ENCODE peak calls at places on chromosome 19, in four cellular contexts. M is neuronal stem cell, B is mesenchymal stem cell, H is H1. X is an unnamed sample.

GRCh38 chr19:10334340-10335148 is 1.2 kb upstream of the RAVER1 start:
- DNase-seq in M (peak), B (peak), H (peak), X (peak)

GRCh38 chr19:7482584-7483439 is 6.0 kb downstream of the PEX11G start:
- DNase-seq in M (no peak), B (peak), H (peak), X (peak)

GRCh38 chr19:47766670-47767069 is 11.8 kb upstream of the SELENOW start:
- DNase-seq in M (no peak), B (peak), H (no peak), X (no peak)

GRCh38 chr19:28961772-28962500 is 251.0 kb downstream of the UQCRFS1 start:
- DNase-seq in M (no peak), B (no peak), H (no peak), X (no peak)

GRCh38 chr19:39413269-39413902 is 917 bp downstream of the PLEKHG2 start:
- DNase-seq in M (no peak), B (peak), H (peak), X (no peak)

GRCh38 chr19:5154129-5154798 is 185.4 kb downstream of the KDM4B start:
- DNase-seq in M (no peak), B (no peak), H (peak), X (peak)

GRCh38 chr19:48553676-48554384 is 1.9 kb downstream of the SULT2B1 start:
- DNase-seq in M (no peak), B (peak), H (no peak), X (peak)

GRCh38 chr19:35266149-35266903 is 2.4 kb upstream of the USF2 start:
- DNase-seq in M (no peak), B (no peak), H (no peak), X (peak)

GRCh38 chr19:15843186-15843585 is 27.7 kb upstream of the OR10H1 start:
- DNase-seq in M (no peak), B (no peak), H (no peak), X (no peak)

GRCh38 chr19:3450796-3451411 is 29.4 kb downstream of the SMIM24 start:
- DNase-seq in M (no peak), B (peak), H (no peak), X (no peak)

DNA sequence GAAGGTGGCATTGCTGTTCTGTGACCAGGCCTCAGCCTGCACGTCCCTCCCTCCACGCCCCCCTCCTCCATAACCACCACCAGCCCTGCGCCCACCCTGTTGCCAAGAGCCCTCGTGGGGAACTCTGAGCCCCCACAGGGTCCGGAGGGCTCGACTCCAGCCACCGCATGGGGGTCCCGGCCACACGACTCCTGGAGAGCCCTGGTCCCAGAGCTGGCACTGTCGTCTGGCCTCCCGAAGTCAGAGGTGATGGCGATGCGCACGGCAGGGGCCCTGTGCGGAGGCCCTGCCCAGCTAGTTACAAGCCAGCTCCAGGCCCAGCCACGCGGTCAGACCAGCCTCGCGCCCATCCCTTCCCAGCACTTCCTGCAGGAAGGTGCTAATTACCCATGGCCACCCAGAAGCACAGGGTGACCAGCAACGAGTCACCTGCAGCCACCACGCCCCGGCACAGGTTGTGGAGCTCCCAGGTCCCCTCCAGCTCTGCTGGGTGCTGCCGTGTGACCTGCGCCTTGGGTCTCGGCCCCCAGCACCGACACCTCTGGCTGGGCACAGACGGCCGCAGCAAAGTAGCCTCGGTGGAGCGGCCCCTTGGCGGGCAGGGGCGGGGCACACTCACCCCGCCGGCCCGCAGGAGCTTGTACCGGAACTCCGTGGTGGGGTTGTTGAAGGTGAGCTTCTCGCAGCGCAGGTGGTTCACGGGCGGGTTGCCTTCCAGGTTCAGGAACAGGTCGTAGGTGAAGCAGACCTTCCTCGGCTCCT is 49.6 kb downstream of the MLLT1 start:
- DNase-seq in M (no peak), B (no peak), H (no peak), X (no peak)
- H3K4ac ChIP-seq in M (no peak), B (no peak), H (no peak), X (no peak)

DNA sequence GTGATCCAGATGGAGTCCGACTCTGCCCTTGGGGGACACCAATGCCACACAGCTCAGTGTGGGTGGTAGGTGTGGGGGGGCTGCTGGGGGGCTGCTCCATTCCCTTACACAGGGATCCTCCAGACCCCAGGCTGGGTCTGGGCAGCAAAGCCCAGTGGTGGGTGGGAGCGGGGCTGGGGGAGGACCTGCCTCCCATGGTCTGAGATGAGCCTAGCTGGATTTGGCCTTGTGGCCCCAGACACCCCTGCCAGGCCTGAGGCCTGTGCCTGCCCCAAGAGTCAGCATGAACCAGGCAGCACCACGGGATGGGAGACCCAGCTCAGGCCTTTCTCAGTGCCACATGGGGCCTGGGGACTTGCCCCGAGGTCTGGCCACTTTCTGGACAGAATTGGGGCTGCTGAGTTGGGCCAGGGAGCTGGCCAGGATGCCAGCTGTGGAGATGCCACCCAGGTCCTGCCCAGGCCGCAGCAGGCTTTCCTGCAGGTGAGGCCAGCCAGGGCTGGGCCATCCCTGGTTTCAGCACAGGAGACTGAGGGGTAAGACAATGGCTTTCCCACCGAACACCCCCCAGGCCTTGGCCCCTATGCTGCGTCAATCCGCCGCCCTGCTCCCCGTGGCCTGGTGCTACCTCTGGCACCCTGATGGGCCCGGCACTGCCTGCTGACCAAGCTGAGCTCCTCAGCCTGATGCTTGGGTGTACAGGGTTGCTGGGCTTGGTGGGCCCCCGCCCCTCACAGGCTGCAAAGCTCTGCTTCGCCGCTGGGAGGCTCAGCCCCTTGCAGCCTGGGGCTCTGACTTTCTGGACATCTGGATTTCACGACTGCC is 24.2 kb downstream of the CEBPG start:
- DNase-seq in M (no peak), B (no peak), H (no peak), X (peak)
- H3K9ac ChIP-seq in M (peak), B (no peak), H (no peak), X (no peak)

DNA sequence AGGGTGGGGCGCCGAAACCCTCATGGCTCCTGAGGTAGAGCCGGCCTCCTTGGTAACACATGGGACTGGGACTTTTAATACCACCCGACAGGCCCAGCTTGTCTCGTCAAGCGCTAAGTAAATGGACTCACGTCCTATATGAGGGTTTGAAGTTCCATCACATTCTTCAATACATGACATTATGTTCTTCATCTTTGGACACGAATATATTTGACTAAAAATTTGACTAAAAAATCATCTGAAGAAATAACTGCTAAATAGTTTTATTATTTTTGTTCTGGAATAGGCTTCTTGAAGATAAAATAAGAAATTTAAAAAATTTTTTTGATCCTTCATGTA is 335 bp upstream of the ZNF607 start:
- DNase-seq in M (no peak), B (no peak), H (no peak), X (no peak)
- H2BK12ac ChIP-seq in M (no peak), B (no peak), H (no peak), X (no peak)

DNA sequence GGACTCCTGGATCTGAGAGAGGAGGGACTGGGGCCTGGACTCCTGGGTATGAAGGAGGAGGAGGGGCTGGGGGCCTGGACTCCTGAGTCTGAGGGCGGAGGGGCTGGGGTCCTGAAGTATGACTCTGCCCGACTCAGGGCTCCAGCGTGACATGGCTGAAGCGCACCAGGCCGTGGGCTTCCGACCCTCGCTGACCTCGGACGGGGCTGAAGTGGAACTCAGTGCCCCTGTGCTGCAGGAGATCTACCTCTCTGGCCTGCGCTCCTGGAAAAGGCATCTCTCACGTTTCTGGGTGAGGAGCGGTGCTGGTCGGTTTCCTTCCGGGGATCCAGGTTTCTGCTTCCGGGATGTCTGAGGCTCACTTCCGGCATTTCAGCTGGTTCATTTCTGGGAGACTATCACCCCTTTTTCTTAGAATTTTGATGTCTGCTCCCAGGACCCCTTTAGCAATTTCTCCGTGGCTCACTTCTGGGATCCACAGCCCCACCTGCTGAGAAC is 1.2 kb downstream of the CPT1C start:
- DNase-seq in M (no peak), B (no peak), H (no peak), X (no peak)
- H3K4ac ChIP-seq in M (no peak), B (no peak), H (peak), X (no peak)

GRCh38 chr19:14117668-14118164 is at the start of gene PRKACA:
- DNase-seq in M (peak), B (peak), H (peak), X (peak)

GRCh38 chr19:14120497-14120780 is 2.9 kb upstream of the PRKACA start:
- DNase-seq in M (no peak), B (no peak), H (no peak), X (no peak)

GRCh38 chr19:14118165-14119051 is 846 bp upstream of the PRKACA start:
- DNase-seq in M (peak), B (peak), H (peak), X (no peak)

GRCh38 chr19:14116918-14117578 is 514 bp downstream of the PRKACA start:
- DNase-seq in M (no peak), B (no peak), H (no peak), X (no peak)

GRCh38 chr19:14119644-14120496 is 2.3 kb upstream of the PRKACA start:
- DNase-seq in M (no peak), B (no peak), H (no peak), X (no peak)
- H3K9ac ChIP-seq in M (peak), B (peak), H (no peak), X (no peak)

DNA sequence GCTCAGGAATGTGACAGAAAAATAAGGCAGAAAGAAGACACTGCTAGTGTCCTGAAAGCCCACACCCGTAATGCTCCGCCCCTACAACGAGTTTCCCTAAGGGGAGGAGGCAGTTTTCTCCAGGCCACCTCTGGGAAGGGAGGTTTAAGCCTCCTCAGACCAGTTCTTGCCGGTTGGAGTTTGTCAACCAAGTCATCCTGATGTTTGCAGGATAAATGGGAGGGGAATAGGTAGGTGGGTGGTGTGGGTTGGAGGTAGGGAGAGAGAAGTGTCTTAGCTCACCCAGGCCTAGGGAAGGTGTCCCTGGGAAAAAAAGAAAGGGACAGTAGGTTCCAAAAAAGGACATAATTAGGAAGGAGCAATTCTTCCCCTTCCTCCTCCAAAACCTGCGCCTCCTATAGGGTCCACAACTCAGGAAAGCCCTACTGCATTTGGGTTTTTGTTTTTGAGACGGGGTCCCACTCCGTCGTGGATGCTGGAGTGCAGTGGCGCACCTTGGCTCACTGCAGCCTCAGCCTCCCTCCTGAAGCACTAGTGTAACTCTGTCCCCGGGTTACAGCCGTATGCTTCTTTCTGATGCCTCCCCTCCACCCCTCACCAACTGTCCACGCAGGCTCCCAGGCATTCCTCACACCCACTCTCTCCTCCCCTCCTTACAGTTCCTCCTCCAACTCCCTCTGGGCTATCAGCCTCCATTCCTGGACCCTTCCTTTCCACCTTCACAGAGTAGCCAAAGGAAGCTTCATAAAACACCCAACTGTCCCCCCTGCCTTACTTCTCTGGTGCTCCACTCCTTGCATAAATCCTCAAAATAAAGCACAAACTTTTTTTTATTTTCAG is 2.0 kb upstream of the SERTAD3 start:
- DNase-seq in M (no peak), B (peak), H (peak), X (peak)
- H2BK12ac ChIP-seq in M (peak), B (peak), H (peak), X (no peak)

DNA sequence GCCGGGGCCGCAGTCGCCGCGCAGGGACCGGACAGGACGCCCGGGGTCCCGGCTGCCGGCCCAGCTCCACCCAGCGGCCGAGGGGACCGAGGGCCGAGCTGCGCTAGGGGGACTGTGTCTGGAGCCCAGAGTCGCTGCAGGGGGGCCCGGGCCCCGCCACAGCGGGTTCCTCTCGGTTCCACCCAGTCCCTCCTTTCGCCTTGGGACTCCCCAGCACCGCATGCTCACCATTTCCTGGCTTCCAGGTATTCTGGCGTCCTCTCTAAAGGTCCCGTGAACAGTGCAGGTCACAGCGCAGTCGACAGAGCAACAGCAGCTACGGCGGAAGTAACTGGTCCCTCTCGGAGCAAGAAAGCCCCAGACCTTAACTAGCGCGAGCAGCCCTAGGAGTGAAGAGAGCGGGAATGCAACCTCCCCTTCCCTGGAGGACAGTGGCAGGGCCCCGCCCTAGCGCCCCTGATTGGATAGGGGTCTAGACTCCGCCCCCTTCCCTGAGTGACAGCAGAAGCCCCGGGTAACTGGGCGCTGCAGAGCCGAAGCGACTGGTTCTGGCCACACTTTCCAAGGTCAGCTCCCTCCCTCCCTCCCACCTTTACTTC is at the start of gene ZNF878:
- DNase-seq in M (peak), B (peak), H (peak), X (peak)
- H3K4ac ChIP-seq in M (no peak), B (no peak), H (peak), X (no peak)

X was measured in H9.